ENCODE peak calls at places on chromosomes 11 and 22, in nine cellular contexts. X is Peyer's patch; M is colonic mucosa; F is body of pancreas; A is stomach; P is small intestine; T is CD4-positive, alpha-beta memory T cell; D is bronchial epithelial cell; N is WERI-Rb-1. Q is an unnamed sample.
A peak's percentile ranks its signal among the peaks of the same experiment; 100 is the strongest.

GRCh38 chr11:2204361-2205213 is 33.0 kb upstream of the TH start:
- DNase-seq in X (peak; percentile 52), M (peak; percentile 33), F (peak; percentile 4), A (no peak), P (peak; percentile 49), T (no peak), D (no peak), N (no peak), Q (no peak)

GRCh38 chr11:44879432-44879831 is 71.3 kb downstream of the TP53I11 start:
- DNase-seq in X (no peak), M (no peak), F (no peak), A (no peak), P (no peak), T (no peak), D (no peak), N (no peak), Q (no peak)

GRCh38 chr11:115670538-115671200 is 166.5 kb upstream of the CADM1 start:
- DNase-seq in X (no peak), M (no peak), F (no peak), A (no peak), P (no peak), T (no peak), D (peak; percentile 23), N (peak; percentile 24), Q (no peak)

GRCh38 chr22:23801238-23801821 is 14.6 kb downstream of the SMARCB1 start:
- DNase-seq in X (peak; percentile 28), M (no peak), F (no peak), A (no peak), P (no peak), T (no peak), D (no peak), N (no peak), Q (no peak)

GRCh38 chr22:45905924-45906865 is 70.8 kb downstream of the WNT7B start:
- DNase-seq in X (no peak), M (no peak), F (peak; percentile 29), A (no peak), P (no peak), T (no peak), D (no peak), N (no peak), Q (no peak)

GRCh38 chr11:31804439-31805036 is 6.6 kb downstream of the PAX6 start:
- DNase-seq in X (peak; percentile 36), M (no peak), F (no peak), A (no peak), P (no peak), T (no peak), D (no peak), N (no peak), Q (no peak)

GRCh38 chr11:119816660-119817059 is 87.7 kb upstream of the NECTIN1 start:
- DNase-seq in X (no peak), M (no peak), F (no peak), A (no peak), P (no peak), T (no peak), D (peak; percentile 17), N (no peak), Q (no peak)

GRCh38 chr11:76512851-76513653 is 68.2 kb downstream of the EMSY start:
- DNase-seq in X (no peak), M (no peak), F (no peak), A (no peak), P (peak; percentile 6), T (no peak), D (peak; percentile 26), N (no peak), Q (no peak)

GRCh38 chr11:12512826-12513395 is 135.5 kb downstream of the PARVA start:
- DNase-seq in X (no peak), M (no peak), F (no peak), A (no peak), P (no peak), T (no peak), D (no peak), N (no peak), Q (no peak)

GRCh38 chr22:38465673-38466490 is 2.0 kb upstream of the KDELR3 start:
- DNase-seq in X (peak; percentile 45), M (no peak), F (no peak), A (no peak), P (peak; percentile 23), T (no peak), D (no peak), N (no peak), Q (no peak)

GRCh38 chr22:42714768-42715430 is 5.8 kb downstream of the A4GALT start:
- DNase-seq in X (no peak), M (no peak), F (no peak), A (no peak), P (no peak), T (no peak), D (no peak), N (no peak), Q (no peak)

GRCh38 chr11:3152471-3153110 is 12.5 kb downstream of the OSBPL5 start:
- DNase-seq in X (no peak), M (no peak), F (no peak), A (no peak), P (no peak), T (no peak), D (no peak), N (no peak), Q (no peak)

GRCh38 chr11:27646051-27646818 is 54.0 kb downstream of the BDNF start:
- DNase-seq in X (no peak), M (no peak), F (no peak), A (no peak), P (no peak), T (no peak), D (peak; percentile 47), N (no peak), Q (no peak)

GRCh38 chr22:36541831-36542391 is 12.9 kb upstream of the EIF3D start:
- DNase-seq in X (no peak), M (no peak), F (no peak), A (peak; percentile 35), P (no peak), T (no peak), D (peak; percentile 92), N (no peak), Q (no peak)

GRCh38 chr11:13959001-13959400 is 3.5 kb upstream of the SPON1 start:
- DNase-seq in X (no peak), M (no peak), F (no peak), A (no peak), P (no peak), T (no peak), D (no peak), N (no peak), Q (no peak)

GRCh38 chr11:58507355-58507754 is 550 bp downstream of the OR5B21 start:
- DNase-seq in X (no peak), M (no peak), F (no peak), A (no peak), P (no peak), T (no peak), D (no peak), N (no peak), Q (no peak)

GRCh38 chr11:78690588-78690987 is 115.9 kb upstream of the NARS2 start:
- DNase-seq in X (no peak), M (no peak), F (no peak), A (no peak), P (no peak), T (no peak), D (peak; percentile 51), N (no peak), Q (no peak)

GRCh38 chr22:17817511-17818065 is 43.3 kb upstream of the BID start:
- DNase-seq in X (no peak), M (no peak), F (no peak), A (no peak), P (no peak), T (no peak), D (no peak), N (no peak), Q (no peak)
- H3K36me3 ChIP-seq in X (no peaks in the 10 kb centered on the region), M (peaks cover 7% of the 10 kb centered on the region), F (peaks cover 9% of the 10 kb centered on the region), A (peaks cover 83% of the 10 kb centered on the region), P (peaks cover 3% of the 10 kb centered on the region), T (peaks cover 3% of the 10 kb centered on the region), D (peaks cover 23% of the 10 kb centered on the region), N (peaks cover 5% of the 10 kb centered on the region), Q (peaks cover 23% of the 10 kb centered on the region)

GRCh38 chr11:107564877-107565218 is 687 bp downstream of the ALKBH8 start:
- DNase-seq in X (no peak), M (no peak), F (no peak), A (no peak), P (no peak), T (no peak), D (no peak), N (no peak), Q (no peak)
- H3K36me3 ChIP-seq in X (no peaks in the 10 kb centered on the region), M (no peaks in the 10 kb centered on the region), F (no peaks in the 10 kb centered on the region), A (peaks cover 5% of the 10 kb centered on the region), P (no peaks in the 10 kb centered on the region), T (peaks cover 3% of the 10 kb centered on the region), D (no peaks in the 10 kb centered on the region), N (no peaks in the 10 kb centered on the region), Q (no peaks in the 10 kb centered on the region)

DNA sequence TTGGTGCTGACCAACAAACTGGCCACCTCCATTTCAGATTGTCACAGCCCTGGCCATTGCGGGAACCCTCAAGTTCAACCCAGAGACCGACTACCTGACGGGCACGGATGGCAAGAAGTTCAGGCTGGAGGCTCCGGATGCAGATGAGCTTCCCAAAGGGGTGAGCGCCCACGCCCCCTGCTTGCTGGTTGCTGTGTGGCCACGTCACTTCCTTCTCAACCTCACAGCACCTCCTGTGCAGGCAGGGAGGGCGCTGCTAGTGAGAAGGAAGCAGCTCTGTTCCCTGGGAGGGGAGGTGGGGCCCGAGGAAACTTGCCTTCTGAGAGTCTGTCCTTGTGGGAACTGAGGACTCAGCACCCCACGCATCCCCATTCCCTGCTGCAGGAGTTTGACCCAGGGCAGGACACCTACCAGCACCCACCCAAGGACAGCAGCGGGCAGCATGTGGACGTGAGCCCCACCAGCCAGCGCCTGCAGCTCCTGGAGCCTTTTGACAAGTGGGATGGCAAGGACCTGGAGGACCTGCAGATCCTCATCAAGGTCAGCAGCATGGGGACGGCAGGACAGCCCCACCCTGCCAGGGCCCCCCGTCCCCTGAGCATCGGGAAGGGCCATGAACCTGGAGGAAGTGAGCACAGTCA is 19.3 kb downstream of the POLR3H start:
- DNase-seq in X (no peak), M (peak; percentile 38), F (no peak), A (peak; percentile 31), P (no peak), T (peak; percentile 72), D (no peak), N (peak; percentile 48), Q (no peak)
- H3K36me3 ChIP-seq in X (no peaks in the 10 kb centered on the region), M (peaks cover 38% of the 10 kb centered on the region), F (peaks cover 26% of the 10 kb centered on the region), A (peaks cover 85% of the 10 kb centered on the region), P (peaks cover 47% of the 10 kb centered on the region), T (peaks cover 42% of the 10 kb centered on the region), D (peaks cover 39% of the 10 kb centered on the region), N (peaks cover 72% of the 10 kb centered on the region), Q (peaks cover 35% of the 10 kb centered on the region)

DNA sequence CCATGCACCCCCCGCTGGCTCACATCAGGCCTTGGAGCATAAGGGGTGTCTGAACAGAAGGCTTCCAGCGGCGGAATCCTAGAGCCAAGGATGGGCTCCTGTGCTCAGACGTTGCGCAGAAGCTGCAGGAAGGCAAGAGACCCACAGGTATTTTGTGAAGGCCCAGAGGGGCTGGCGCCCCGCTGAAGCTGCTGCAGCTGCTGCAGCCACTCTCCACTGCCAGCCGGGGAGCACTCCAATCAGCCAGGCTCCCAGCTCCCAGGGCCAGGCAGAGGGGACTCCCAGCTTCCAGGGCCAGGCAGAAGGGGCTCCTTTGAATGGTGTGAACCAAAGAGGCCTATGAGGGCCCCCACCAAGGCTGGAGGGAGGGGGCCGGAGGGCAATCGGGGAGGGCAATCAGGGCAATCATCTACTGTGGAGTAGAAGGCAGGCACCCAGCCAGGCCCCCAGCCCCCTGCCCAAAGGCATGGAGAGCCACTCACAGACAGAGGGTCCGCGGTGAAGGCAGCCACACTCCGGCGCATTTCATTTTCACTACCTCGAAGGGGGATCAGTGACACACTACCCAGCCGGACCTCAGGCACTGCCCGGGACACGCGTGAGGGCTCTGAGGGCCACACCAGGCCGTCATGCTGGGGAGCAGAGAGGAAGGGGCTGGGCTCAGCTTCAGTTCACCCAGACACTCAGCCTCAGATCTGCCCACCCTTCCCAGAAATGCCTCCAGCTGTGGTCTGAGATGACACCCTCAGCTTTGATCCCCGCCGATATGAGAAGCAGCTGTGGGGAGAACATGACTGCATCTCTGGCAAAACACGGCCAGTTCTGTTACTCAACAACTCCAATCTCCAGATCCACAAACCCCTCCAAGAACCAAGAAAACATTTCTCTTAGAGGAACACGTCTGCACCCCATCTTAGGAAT is 11.6 kb upstream of the PDE2A start:
- DNase-seq in X (no peak), M (peak; percentile 55), F (no peak), A (no peak), P (no peak), T (no peak), D (no peak), N (no peak), Q (no peak)
- H3K36me3 ChIP-seq in X (no peaks in the 10 kb centered on the region), M (no peaks in the 10 kb centered on the region), F (peaks cover 12% of the 10 kb centered on the region), A (peaks cover 79% of the 10 kb centered on the region), P (peaks cover 14% of the 10 kb centered on the region), T (peaks cover 33% of the 10 kb centered on the region), D (peaks cover 28% of the 10 kb centered on the region), N (peaks cover 17% of the 10 kb centered on the region), Q (peaks cover 70% of the 10 kb centered on the region)

Q was measured in esophagus squamous epithelium.